ENCODE peak calls at places on chromosomes 2 and 18, in eight cellular contexts. F is GM23248; N is astrocyte of the spinal cord; V is DND-41; O is CD4-positive, alpha-beta memory T cell; S is mesendoderm; L is pancreas; K is HL-60. Y is an unnamed sample.

GRCh38 chr2:238389985-238390682 is 36.6 kb upstream of the ASB1 start:
- DNase-seq in F (no peak), K (no peak), N (no peak), S (no peak), V (no peak), O (no peak), L (peak), Y (no peak)

GRCh38 chr2:190214434-190215194 is 105.0 kb downstream of the HIBCH start:
- DNase-seq in N (peak), V (no peak), K (no peak), L (no peak), O (no peak), F (peak), S (no peak), Y (no peak)

GRCh38 chr2:112958428-112959108 is 19.2 kb upstream of the IL36G start:
- DNase-seq in O (peak), L (peak), S (peak), K (peak), V (peak), N (peak), F (peak), Y (peak)

GRCh38 chr2:150207979-150208378 is 279.5 kb downstream of the RND3 start:
- DNase-seq in V (no peak), F (no peak), L (no peak), S (no peak), N (no peak), O (no peak), K (no peak), Y (no peak)

GRCh38 chr2:851680-852079 is 99.0 kb upstream of the SNTG2 start:
- DNase-seq in L (no peak), F (no peak), O (no peak), S (no peak), N (no peak), V (no peak), K (no peak), Y (no peak)

GRCh38 chr2:149598014-149598395 is 10.4 kb upstream of the MMADHC start:
- DNase-seq in O (no peak), K (no peak), S (no peak), F (peak), V (no peak), L (no peak), N (no peak), Y (no peak)

GRCh38 chr2:240155080-240156025 is 14.9 kb upstream of the OTOS start:
- DNase-seq in V (no peak), L (no peak), O (no peak), S (no peak), F (no peak), N (no peak), K (no peak), Y (peak)

GRCh38 chr2:133777607-133778006 is 209.3 kb upstream of the NCKAP5 start:
- DNase-seq in N (no peak), L (no peak), K (no peak), O (no peak), V (no peak), S (no peak), F (peak), Y (no peak)

GRCh38 chr2:60152226-60152833 is 401.1 kb downstream of the BCL11A start:
- DNase-seq in K (no peak), V (no peak), O (peak), N (peak), F (peak), L (no peak), S (peak), Y (peak)

DNA sequence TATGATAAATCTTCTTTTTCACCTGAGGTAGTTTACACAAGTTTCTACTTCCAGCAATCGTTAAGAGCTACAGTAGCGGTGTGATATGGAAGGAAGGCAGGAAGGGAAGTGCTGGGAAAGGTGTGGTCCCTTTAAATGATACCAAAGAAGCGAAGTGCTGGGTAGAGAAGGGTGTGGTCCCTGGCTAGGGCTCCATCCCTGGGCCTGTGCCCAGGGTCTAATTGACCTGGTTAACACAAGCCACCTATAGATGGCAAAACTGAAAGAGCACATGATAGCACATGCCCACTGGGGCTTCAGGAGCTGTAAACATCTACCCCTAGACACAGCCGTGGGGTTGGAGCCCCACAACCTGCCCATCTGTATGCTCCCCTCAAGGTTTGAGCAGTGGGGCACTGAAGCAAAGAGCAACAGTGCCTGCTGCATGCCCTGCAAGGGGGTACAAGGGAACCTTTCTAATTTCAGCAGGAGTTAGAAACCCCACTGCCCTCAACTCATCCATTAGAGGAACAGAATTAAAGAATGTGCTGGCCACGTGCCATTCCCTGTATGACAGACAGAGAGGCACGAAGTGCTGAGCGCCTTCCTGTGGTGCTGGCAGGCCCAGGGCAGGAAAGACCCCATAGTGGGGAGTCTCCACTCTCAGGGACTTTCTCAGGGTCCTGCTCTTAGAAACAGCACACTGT is 153.1 kb upstream of the LMAN1 start:
- DNase-seq in N (no peak), K (no peak), O (no peak), S (no peak), L (no peak), V (no peak), F (no peak), Y (no peak)
- H3K4me3 ChIP-seq in N (no peak), K (no peak), O (no peak), S (no peak), L (no peak), V (no peak), F (no peak), Y (no peak)

GRCh38 chr2:170212625-170213280 is 34.8 kb downstream of the MYO3B start:
- DNase-seq in S (peak), L (no peak), K (no peak), N (no peak), O (no peak), F (peak), V (no peak), Y (no peak)

GRCh38 chr2:170213651-170214050 is 35.7 kb downstream of the MYO3B start:
- DNase-seq in S (no peak), K (no peak), F (no peak), L (no peak), O (no peak), N (no peak), V (no peak), Y (no peak)

GRCh38 chr2:170214309-170214902 is 36.5 kb downstream of the MYO3B start:
- DNase-seq in L (no peak), O (no peak), S (peak), F (no peak), K (no peak), N (no peak), V (no peak), Y (peak)

GRCh38 chr2:170216415-170216814 is 38.5 kb downstream of the MYO3B start:
- DNase-seq in L (no peak), O (no peak), V (no peak), K (no peak), N (no peak), F (no peak), S (no peak), Y (no peak)

GRCh38 chr2:170215019-170215418 is 37.1 kb downstream of the MYO3B start:
- DNase-seq in S (peak), L (no peak), O (no peak), V (no peak), K (no peak), N (no peak), F (no peak), Y (no peak)
- H3K4me3 ChIP-seq in S (no peak), L (no peak), O (no peak), V (no peak), K (no peak), N (no peak), F (no peak), Y (no peak)

GRCh38 chr18:9712130-9712577 is 4.1 kb downstream of the RAB31 start:
- DNase-seq in L (no peak), V (no peak), S (peak), O (no peak), N (no peak), F (no peak), K (no peak), Y (no peak)

GRCh38 chr18:9708057-9708881 is at the start of gene RAB31:
- DNase-seq in L (peak), O (no peak), K (peak), F (peak), V (no peak), N (peak), S (peak), Y (peak)

GRCh38 chr18:9711361-9712129 is 3.4 kb downstream of the RAB31 start:
- DNase-seq in K (no peak), V (no peak), S (no peak), F (no peak), N (no peak), L (no peak), O (no peak), Y (no peak)

GRCh38 chr18:9708882-9709877 is 1.1 kb downstream of the RAB31 start:
- DNase-seq in L (no peak), F (peak), S (peak), O (no peak), K (no peak), V (no peak), N (no peak), Y (peak)

GRCh38 chr18:9710037-9710436 is 1.9 kb downstream of the RAB31 start:
- DNase-seq in F (no peak), S (peak), V (no peak), L (no peak), O (no peak), K (no peak), N (no peak), Y (no peak)
- H3K4me3 ChIP-seq in F (peak), S (no peak), V (no peak), L (no peak), O (no peak), K (peak), N (peak), Y (no peak)

GRCh38 chr2:38754049-38754448 is 2.9 kb upstream of the SRSF7 start:
- DNase-seq in K (no peak), L (no peak), N (no peak), F (no peak), O (no peak), S (no peak), V (no peak), Y (no peak)
- H3K4me3 ChIP-seq in K (no peak), L (no peak), N (no peak), F (peak), O (no peak), S (no peak), V (no peak), Y (no peak)

GRCh38 chr2:180987146-180987545 is 6.7 kb downstream of the UBE2E3 start:
- DNase-seq in F (no peak), L (no peak), O (no peak), V (no peak), N (no peak), S (no peak), K (no peak), Y (no peak)

GRCh38 chr2:180985771-180986395 is 5.5 kb downstream of the UBE2E3 start:
- DNase-seq in K (no peak), V (no peak), L (no peak), O (no peak), F (no peak), N (no peak), S (no peak), Y (no peak)

GRCh38 chr2:180980185-180980942 is at the start of gene UBE2E3:
- DNase-seq in L (peak), K (peak), S (peak), F (peak), N (peak), O (peak), V (peak), Y (peak)

GRCh38 chr2:180980943-180981898 is 816 bp downstream of the UBE2E3 start:
- DNase-seq in L (peak), K (no peak), F (peak), N (peak), O (peak), S (no peak), V (peak), Y (peak)

GRCh38 chr2:180983468-180984388 is 3.3 kb downstream of the UBE2E3 start:
- DNase-seq in V (peak), S (peak), O (peak), K (peak), F (peak), L (peak), N (peak), Y (peak)
- H3K4me3 ChIP-seq in V (peak), S (no peak), O (no peak), K (no peak), F (peak), L (peak), N (peak), Y (no peak)

DNA sequence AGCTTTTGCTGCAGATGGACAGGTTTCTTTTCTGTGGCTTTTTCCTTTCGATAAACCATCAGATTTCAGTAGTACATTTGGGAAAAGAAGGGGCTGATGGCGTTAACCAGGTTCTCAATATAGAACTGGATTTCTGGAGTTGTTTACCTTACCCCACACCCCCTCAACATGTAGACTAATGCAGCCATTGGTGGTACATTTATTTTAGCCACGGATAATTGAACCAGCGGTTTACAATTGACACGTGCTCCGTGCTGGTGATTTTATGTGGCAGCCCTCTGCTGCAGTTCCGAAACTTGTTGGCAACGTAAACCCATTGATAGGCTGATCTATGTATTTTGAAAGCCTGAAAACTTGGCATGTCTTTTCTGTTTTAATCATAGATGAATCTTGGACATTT is 5.4 kb downstream of the SOX11 start:
- DNase-seq in V (no peak), S (peak), L (no peak), F (no peak), N (no peak), K (no peak), O (no peak), Y (no peak)
- H3K4me3 ChIP-seq in V (no peak), S (no peak), L (no peak), F (no peak), N (peak), K (no peak), O (no peak), Y (peak)

GRCh38 chr2:73203055-73203681 is 794 bp downstream of the NOTO start:
- DNase-seq in F (no peak), S (peak), N (no peak), V (no peak), K (no peak), O (no peak), L (no peak), Y (peak)
- H3K4me3 ChIP-seq in F (no peak), S (no peak), N (no peak), V (no peak), K (no peak), O (no peak), L (no peak), Y (peak)

GRCh38 chr18:62802523-62802922 is 87.2 kb downstream of the PHLPP1 start:
- DNase-seq in S (no peak), O (no peak), N (peak), K (no peak), V (no peak), F (no peak), L (no peak), Y (no peak)

GRCh38 chr18:62797329-62797728 is 82.0 kb downstream of the PHLPP1 start:
- DNase-seq in O (no peak), F (no peak), L (no peak), V (no peak), S (no peak), K (no peak), N (no peak), Y (no peak)

GRCh38 chr18:62796216-62796621 is 80.9 kb downstream of the PHLPP1 start:
- DNase-seq in N (no peak), O (no peak), V (no peak), K (no peak), S (no peak), L (no peak), F (no peak), Y (no peak)

GRCh38 chr18:62795813-62796212 is 80.5 kb downstream of the PHLPP1 start:
- DNase-seq in V (no peak), F (no peak), N (no peak), L (no peak), S (no peak), O (no peak), K (no peak), Y (no peak)

DNA sequence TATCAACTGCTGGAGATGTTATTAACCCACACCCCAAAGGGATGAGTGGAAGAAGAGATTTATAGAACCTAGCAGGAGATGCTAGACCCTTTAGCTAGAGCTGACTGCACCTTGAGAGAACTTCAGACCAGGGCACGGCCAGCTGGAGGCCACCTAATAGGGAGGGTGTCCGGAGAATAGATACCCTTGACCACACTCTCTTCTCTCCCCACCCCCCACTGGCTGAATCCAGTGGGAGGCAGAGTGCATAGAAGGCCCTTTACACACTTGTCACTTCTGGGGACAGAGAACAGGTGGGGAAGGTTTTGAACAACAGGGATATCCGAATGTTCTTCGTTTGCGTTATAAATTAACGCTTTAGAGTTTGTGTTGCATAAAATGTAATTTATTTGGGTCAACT is 84.6 kb downstream of the PHLPP1 start:
- DNase-seq in L (no peak), F (no peak), S (no peak), V (no peak), O (no peak), N (no peak), K (no peak), Y (no peak)
- H3K4me3 ChIP-seq in L (no peak), F (no peak), S (no peak), V (no peak), O (no peak), N (no peak), K (no peak), Y (no peak)

GRCh38 chr18:28757466-28758008 is 580.6 kb upstream of the CDH2 start:
- DNase-seq in N (no peak), F (no peak), K (no peak), O (no peak), V (no peak), S (no peak), L (no peak), Y (no peak)

GRCh38 chr18:28766027-28766426 is 589.1 kb upstream of the CDH2 start:
- DNase-seq in O (no peak), S (no peak), L (no peak), V (no peak), K (no peak), N (no peak), F (peak), Y (no peak)

GRCh38 chr18:28760299-28760698 is 583.4 kb upstream of the CDH2 start:
- DNase-seq in K (no peak), N (no peak), F (no peak), S (no peak), L (no peak), O (no peak), V (no peak), Y (no peak)
- H3K4me3 ChIP-seq in K (no peak), N (no peak), F (no peak), S (no peak), L (no peak), O (no peak), V (no peak), Y (no peak)

GRCh38 chr2:219485201-219485580 is 13.5 kb upstream of the GMPPA start:
- DNase-seq in K (no peak), F (no peak), L (no peak), S (no peak), O (no peak), V (no peak), N (no peak), Y (no peak)

GRCh38 chr2:219488844-219489194 is 9.9 kb upstream of the GMPPA start:
- DNase-seq in N (no peak), O (no peak), S (no peak), K (no peak), F (no peak), V (no peak), L (no peak), Y (no peak)

GRCh38 chr2:219488149-219488843 is 10.4 kb upstream of the GMPPA start:
- DNase-seq in S (no peak), O (no peak), V (no peak), N (no peak), K (no peak), F (no peak), L (no peak), Y (peak)

GRCh38 chr2:219484343-219485200 is 14.1 kb upstream of the GMPPA start:
- DNase-seq in K (no peak), V (no peak), S (no peak), N (no peak), F (peak), O (peak), L (no peak), Y (peak)

DNA sequence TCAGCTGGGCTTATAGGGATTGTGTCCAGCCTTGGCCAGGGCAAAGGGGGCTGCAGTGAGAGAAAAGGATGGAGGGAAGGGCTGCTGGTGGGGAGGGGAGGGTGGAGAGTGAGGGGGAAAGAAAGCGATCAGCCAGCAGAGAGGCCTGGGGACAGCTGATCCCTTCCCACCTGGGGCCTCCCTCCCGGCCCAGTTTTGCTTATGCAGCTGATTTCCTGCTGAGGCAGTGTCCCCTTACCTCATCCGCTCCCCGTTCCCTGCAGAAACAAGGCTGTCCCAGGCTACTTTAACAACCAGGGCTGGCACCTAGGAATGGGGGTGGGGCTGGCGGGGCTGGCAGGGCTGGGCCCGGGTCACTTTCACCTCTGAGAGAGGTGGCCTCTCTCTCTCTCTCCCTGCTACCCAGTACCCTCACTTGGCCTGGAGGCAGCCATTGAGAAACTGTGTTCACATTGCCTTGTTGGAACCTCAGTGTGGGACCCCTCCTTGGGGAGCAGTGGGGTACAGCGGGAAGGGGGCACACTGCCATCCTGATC is 12.2 kb upstream of the GMPPA start:
- DNase-seq in N (no peak), S (peak), K (no peak), V (no peak), F (no peak), O (no peak), L (no peak), Y (peak)
- H3K4me3 ChIP-seq in N (no peak), S (no peak), K (no peak), V (no peak), F (no peak), O (no peak), L (no peak), Y (no peak)

Y was measured in H7.